ENCODE peak calls at places on chromosomes 16 and 17, in ten cellular contexts. One of them, this sample, is unnamed.

GRCh38 chr16:19130852-19131808 is 17.4 kb downstream of the ITPRIPL2 start:
- DNase-seq in fibroblast of pulmonary artery: peak; percentile 78
- DNase-seq in kidney tubule cell: peak; percentile 65
- DNase-seq in brain microvascular endothelial cell: peak; percentile 64
- DNase-seq in non-pigmented ciliary epithelial cell: no peak
- DNase-seq in NCI-H187 treated with DMSO at 0.1 percent for 48 hours: no peak
- DNase-seq in H54: no peak
- DNase-seq in amygdala: peak; percentile 22
- DNase-seq in T-helper 22 cell: no peak
- DNase-seq in KG1: no peak
- DNase-seq in this sample: no peak

GRCh38 chr16:15404792-15405191 is 9.2 kb downstream of the MPV17L start:
- DNase-seq in fibroblast of pulmonary artery: no peak
- DNase-seq in kidney tubule cell: peak; percentile 9
- DNase-seq in brain microvascular endothelial cell: no peak
- DNase-seq in non-pigmented ciliary epithelial cell: no peak
- DNase-seq in NCI-H187 treated with DMSO at 0.1 percent for 48 hours: no peak
- DNase-seq in H54: no peak
- DNase-seq in amygdala: no peak
- DNase-seq in T-helper 22 cell: no peak
- DNase-seq in KG1: no peak
- DNase-seq in this sample: no peak

GRCh38 chr17:77948690-77949114 is 9.8 kb upstream of the TNRC6C start:
- DNase-seq in fibroblast of pulmonary artery: peak; percentile 54
- DNase-seq in kidney tubule cell: peak; percentile 60
- DNase-seq in brain microvascular endothelial cell: peak; percentile 55
- DNase-seq in non-pigmented ciliary epithelial cell: no peak
- DNase-seq in NCI-H187 treated with DMSO at 0.1 percent for 48 hours: no peak
- DNase-seq in H54: peak; percentile 63
- DNase-seq in amygdala: peak; percentile 36
- DNase-seq in T-helper 22 cell: no peak
- DNase-seq in KG1: no peak
- DNase-seq in this sample: no peak

GRCh38 chr17:5861246-5861645 is 208.9 kb upstream of the WSCD1 start:
- DNase-seq in fibroblast of pulmonary artery: no peak
- DNase-seq in kidney tubule cell: no peak
- DNase-seq in brain microvascular endothelial cell: no peak
- DNase-seq in non-pigmented ciliary epithelial cell: no peak
- DNase-seq in NCI-H187 treated with DMSO at 0.1 percent for 48 hours: no peak
- DNase-seq in H54: no peak
- DNase-seq in amygdala: no peak
- DNase-seq in T-helper 22 cell: no peak
- DNase-seq in KG1: no peak
- DNase-seq in this sample: no peak

GRCh38 chr16:85996843-85997242 is 97.9 kb downstream of the IRF8 start:
- DNase-seq in fibroblast of pulmonary artery: no peak
- DNase-seq in kidney tubule cell: no peak
- DNase-seq in brain microvascular endothelial cell: no peak
- DNase-seq in non-pigmented ciliary epithelial cell: no peak
- DNase-seq in NCI-H187 treated with DMSO at 0.1 percent for 48 hours: no peak
- DNase-seq in H54: no peak
- DNase-seq in amygdala: no peak
- DNase-seq in T-helper 22 cell: no peak
- DNase-seq in KG1: no peak
- DNase-seq in this sample: no peak

GRCh38 chr16:25264599-25264998 is 7.0 kb upstream of the ZKSCAN2 start:
- DNase-seq in fibroblast of pulmonary artery: peak; percentile 40
- DNase-seq in kidney tubule cell: no peak
- DNase-seq in brain microvascular endothelial cell: peak; percentile 14
- DNase-seq in non-pigmented ciliary epithelial cell: no peak
- DNase-seq in NCI-H187 treated with DMSO at 0.1 percent for 48 hours: no peak
- DNase-seq in H54: no peak
- DNase-seq in amygdala: no peak
- DNase-seq in T-helper 22 cell: no peak
- DNase-seq in KG1: no peak
- DNase-seq in this sample: no peak

GRCh38 chr16:3963886-3964685 is 83.6 kb upstream of the CREBBP start:
- DNase-seq in fibroblast of pulmonary artery: no peak
- DNase-seq in kidney tubule cell: no peak
- DNase-seq in brain microvascular endothelial cell: no peak
- DNase-seq in non-pigmented ciliary epithelial cell: no peak
- DNase-seq in NCI-H187 treated with DMSO at 0.1 percent for 48 hours: no peak
- DNase-seq in H54: no peak
- DNase-seq in amygdala: no peak
- DNase-seq in T-helper 22 cell: no peak
- DNase-seq in KG1: no peak
- DNase-seq in this sample: no peak

GRCh38 chr16:78816499-78817441 is 717.3 kb downstream of the WWOX start:
- DNase-seq in fibroblast of pulmonary artery: no peak
- DNase-seq in kidney tubule cell: no peak
- DNase-seq in brain microvascular endothelial cell: no peak
- DNase-seq in non-pigmented ciliary epithelial cell: no peak
- DNase-seq in NCI-H187 treated with DMSO at 0.1 percent for 48 hours: no peak
- DNase-seq in H54: no peak
- DNase-seq in amygdala: no peak
- DNase-seq in T-helper 22 cell: no peak
- DNase-seq in KG1: no peak
- DNase-seq in this sample: no peak

GRCh38 chr17:37160940-37161339 is 212.2 kb downstream of the AATF start:
- DNase-seq in fibroblast of pulmonary artery: peak; percentile 79
- DNase-seq in kidney tubule cell: peak; percentile 65
- DNase-seq in brain microvascular endothelial cell: peak; percentile 70
- DNase-seq in non-pigmented ciliary epithelial cell: no peak
- DNase-seq in NCI-H187 treated with DMSO at 0.1 percent for 48 hours: no peak
- DNase-seq in H54: no peak
- DNase-seq in amygdala: no peak
- DNase-seq in T-helper 22 cell: no peak
- DNase-seq in KG1: no peak
- DNase-seq in this sample: no peak

GRCh38 chr16:48115299-48115698 is 40.5 kb downstream of the ABCC12 start:
- DNase-seq in fibroblast of pulmonary artery: no peak
- DNase-seq in kidney tubule cell: no peak
- DNase-seq in brain microvascular endothelial cell: no peak
- DNase-seq in non-pigmented ciliary epithelial cell: no peak
- DNase-seq in NCI-H187 treated with DMSO at 0.1 percent for 48 hours: no peak
- DNase-seq in H54: no peak
- DNase-seq in amygdala: no peak
- DNase-seq in T-helper 22 cell: no peak
- DNase-seq in KG1: no peak
- DNase-seq in this sample: no peak

GRCh38 chr17:46944931-46945330 is 22.0 kb downstream of the GOSR2 start:
- DNase-seq in fibroblast of pulmonary artery: no peak
- DNase-seq in kidney tubule cell: no peak
- DNase-seq in brain microvascular endothelial cell: no peak
- DNase-seq in non-pigmented ciliary epithelial cell: no peak
- DNase-seq in NCI-H187 treated with DMSO at 0.1 percent for 48 hours: no peak
- DNase-seq in H54: no peak
- DNase-seq in amygdala: no peak
- DNase-seq in T-helper 22 cell: no peak
- DNase-seq in KG1: no peak
- DNase-seq in this sample: no peak

GRCh38 chr17:82350182-82351030 is 8.6 kb upstream of the TEX19 start:
- DNase-seq in fibroblast of pulmonary artery: no peak
- DNase-seq in kidney tubule cell: no peak
- DNase-seq in brain microvascular endothelial cell: no peak
- DNase-seq in non-pigmented ciliary epithelial cell: no peak
- DNase-seq in NCI-H187 treated with DMSO at 0.1 percent for 48 hours: no peak
- DNase-seq in H54: no peak
- DNase-seq in amygdala: no peak
- DNase-seq in T-helper 22 cell: no peak
- DNase-seq in KG1: no peak
- DNase-seq in this sample: no peak

GRCh38 chr16:2157480-2158261 is 2.1 kb downstream of the TRAF7 start:
- DNase-seq in fibroblast of pulmonary artery: no peak
- DNase-seq in kidney tubule cell: no peak
- DNase-seq in brain microvascular endothelial cell: no peak
- DNase-seq in non-pigmented ciliary epithelial cell: no peak
- DNase-seq in NCI-H187 treated with DMSO at 0.1 percent for 48 hours: no peak
- DNase-seq in H54: no peak
- DNase-seq in amygdala: no peak
- DNase-seq in T-helper 22 cell: no peak
- DNase-seq in KG1: no peak
- DNase-seq in this sample: no peak

GRCh38 chr17:3777366-3777765 is 23.6 kb downstream of the ITGAE start:
- DNase-seq in fibroblast of pulmonary artery: no peak
- DNase-seq in kidney tubule cell: no peak
- DNase-seq in brain microvascular endothelial cell: no peak
- DNase-seq in non-pigmented ciliary epithelial cell: no peak
- DNase-seq in NCI-H187 treated with DMSO at 0.1 percent for 48 hours: no peak
- DNase-seq in H54: no peak
- DNase-seq in amygdala: no peak
- DNase-seq in T-helper 22 cell: no peak
- DNase-seq in KG1: no peak
- DNase-seq in this sample: no peak

GRCh38 chr16:58243528-58244004 is 45.7 kb upstream of the CSNK2A2 start:
- DNase-seq in fibroblast of pulmonary artery: no peak
- DNase-seq in kidney tubule cell: peak; percentile 78
- DNase-seq in brain microvascular endothelial cell: no peak
- DNase-seq in non-pigmented ciliary epithelial cell: no peak
- DNase-seq in NCI-H187 treated with DMSO at 0.1 percent for 48 hours: no peak
- DNase-seq in H54: no peak
- DNase-seq in amygdala: no peak
- DNase-seq in T-helper 22 cell: no peak
- DNase-seq in KG1: no peak
- DNase-seq in this sample: no peak

GRCh38 chr17:57410169-57410568 is 153.8 kb downstream of the MSI2 start:
- DNase-seq in fibroblast of pulmonary artery: no peak
- DNase-seq in kidney tubule cell: no peak
- DNase-seq in brain microvascular endothelial cell: no peak
- DNase-seq in non-pigmented ciliary epithelial cell: no peak
- DNase-seq in NCI-H187 treated with DMSO at 0.1 percent for 48 hours: no peak
- DNase-seq in H54: no peak
- DNase-seq in amygdala: no peak
- DNase-seq in T-helper 22 cell: no peak
- DNase-seq in KG1: no peak
- DNase-seq in this sample: no peak

GRCh38 chr17:50649042-50649908 is 14.6 kb downstream of the ABCC3 start:
- DNase-seq in fibroblast of pulmonary artery: peak; percentile 23
- DNase-seq in kidney tubule cell: no peak
- DNase-seq in brain microvascular endothelial cell: no peak
- DNase-seq in non-pigmented ciliary epithelial cell: no peak
- DNase-seq in NCI-H187 treated with DMSO at 0.1 percent for 48 hours: no peak
- DNase-seq in H54: no peak
- DNase-seq in amygdala: no peak
- DNase-seq in T-helper 22 cell: no peak
- DNase-seq in KG1: no peak
- DNase-seq in this sample: no peak

GRCh38 chr16:27449434-27450188 is 47.6 kb downstream of the IL21R start:
- DNase-seq in fibroblast of pulmonary artery: no peak
- DNase-seq in kidney tubule cell: no peak
- DNase-seq in brain microvascular endothelial cell: no peak
- DNase-seq in non-pigmented ciliary epithelial cell: no peak
- DNase-seq in NCI-H187 treated with DMSO at 0.1 percent for 48 hours: no peak
- DNase-seq in H54: no peak
- DNase-seq in amygdala: no peak
- DNase-seq in T-helper 22 cell: peak; percentile 84
- DNase-seq in KG1: no peak
- DNase-seq in this sample: peak; percentile 94

GRCh38 chr17:9658593-9659211 is 13.4 kb downstream of the USP43 start:
- DNase-seq in fibroblast of pulmonary artery: no peak
- DNase-seq in kidney tubule cell: no peak
- DNase-seq in brain microvascular endothelial cell: no peak
- DNase-seq in non-pigmented ciliary epithelial cell: peak; percentile 60
- DNase-seq in NCI-H187 treated with DMSO at 0.1 percent for 48 hours: no peak
- DNase-seq in H54: no peak
- DNase-seq in amygdala: no peak
- DNase-seq in T-helper 22 cell: no peak
- DNase-seq in KG1: no peak
- DNase-seq in this sample: no peak

GRCh38 chr17:4968916-4969550 is 1.4 kb upstream of the SPAG7 start:
- DNase-seq in fibroblast of pulmonary artery: peak; percentile 91
- DNase-seq in kidney tubule cell: peak; percentile 88
- DNase-seq in brain microvascular endothelial cell: peak; percentile 80
- DNase-seq in non-pigmented ciliary epithelial cell: peak; percentile 90
- DNase-seq in NCI-H187 treated with DMSO at 0.1 percent for 48 hours: no peak
- DNase-seq in H54: no peak
- DNase-seq in amygdala: no peak
- DNase-seq in T-helper 22 cell: no peak
- DNase-seq in KG1: no peak
- DNase-seq in this sample: no peak

GRCh38 chr17:49581645-49581992 is 5.9 kb downstream of the NXPH3 start:
- DNase-seq in fibroblast of pulmonary artery: no peak
- DNase-seq in kidney tubule cell: no peak
- DNase-seq in brain microvascular endothelial cell: no peak
- DNase-seq in non-pigmented ciliary epithelial cell: no peak
- DNase-seq in NCI-H187 treated with DMSO at 0.1 percent for 48 hours: no peak
- DNase-seq in H54: no peak
- DNase-seq in amygdala: no peak
- DNase-seq in T-helper 22 cell: no peak
- DNase-seq in KG1: no peak
- DNase-seq in this sample: no peak

GRCh38 chr17:59154335-59154720 is 658 bp downstream of the SKA2 start:
- DNase-seq in fibroblast of pulmonary artery: peak; percentile 49
- DNase-seq in kidney tubule cell: peak; percentile 63
- DNase-seq in brain microvascular endothelial cell: peak; percentile 25
- DNase-seq in non-pigmented ciliary epithelial cell: no peak
- DNase-seq in NCI-H187 treated with DMSO at 0.1 percent for 48 hours: no peak
- DNase-seq in H54: no peak
- DNase-seq in amygdala: peak; percentile 45
- DNase-seq in T-helper 22 cell: no peak
- DNase-seq in KG1: no peak
- DNase-seq in this sample: peak; percentile 22